ENCODE peak calls at places on chromosomes 7 and 10, in seven cellular contexts. One of them, this sample, is unnamed.

GRCh38 chr7:2436341-2437104 is 33.1 kb downstream of the CHST12 start:
- DNase-seq in mesenchymal stem cell: no peak
- DNase-seq in DMS53: no peak
- DNase-seq in cardiac fibroblast: no peak
- DNase-seq in left cardiac atrium: no peak
- DNase-seq in esophagus squamous epithelium: no peak
- DNase-seq in cardiac muscle cell: no peak
- DNase-seq in this sample: no peak

GRCh38 chr10:97782455-97783228 is 10.8 kb upstream of the SFRP5 start:
- DNase-seq in cardiac fibroblast: no peak
- DNase-seq in DMS53: no peak
- DNase-seq in left cardiac atrium: no peak
- DNase-seq in cardiac muscle cell: no peak
- DNase-seq in mesenchymal stem cell: no peak
- DNase-seq in esophagus squamous epithelium: no peak
- DNase-seq in this sample: no peak

GRCh38 chr7:157329447-157329846 is 7.4 kb upstream of the DNAJB6 start:
- DNase-seq in DMS53: no peak
- DNase-seq in cardiac fibroblast: no peak
- DNase-seq in esophagus squamous epithelium: no peak
- DNase-seq in mesenchymal stem cell: no peak
- DNase-seq in left cardiac atrium: no peak
- DNase-seq in cardiac muscle cell: no peak
- DNase-seq in this sample: no peak

GRCh38 chr10:13930123-13930522 is 343.4 kb downstream of the PRPF18 start:
- DNase-seq in esophagus squamous epithelium: no peak
- DNase-seq in mesenchymal stem cell: no peak
- DNase-seq in left cardiac atrium: no peak
- DNase-seq in cardiac fibroblast: peak; percentile 68
- DNase-seq in cardiac muscle cell: no peak
- DNase-seq in DMS53: no peak
- DNase-seq in this sample: no peak

GRCh38 chr7:92496876-92497275 is 19.1 kb upstream of the ERVW-1 start:
- DNase-seq in cardiac muscle cell: peak; percentile 36
- DNase-seq in cardiac fibroblast: peak; percentile 35
- DNase-seq in left cardiac atrium: no peak
- DNase-seq in DMS53: no peak
- DNase-seq in mesenchymal stem cell: peak; percentile 12
- DNase-seq in esophagus squamous epithelium: no peak
- DNase-seq in this sample: no peak

GRCh38 chr10:22315455-22316285 is 518 bp upstream of the COMMD3 start:
- DNase-seq in cardiac muscle cell: no peak
- DNase-seq in mesenchymal stem cell: no peak
- DNase-seq in cardiac fibroblast: no peak
- DNase-seq in DMS53: peak; percentile 76
- DNase-seq in left cardiac atrium: no peak
- DNase-seq in esophagus squamous epithelium: no peak
- DNase-seq in this sample: peak; percentile 22

GRCh38 chr7:14521183-14521582 is 381.4 kb downstream of the DGKB start:
- DNase-seq in mesenchymal stem cell: no peak
- DNase-seq in left cardiac atrium: no peak
- DNase-seq in cardiac fibroblast: no peak
- DNase-seq in cardiac muscle cell: peak; percentile 6
- DNase-seq in esophagus squamous epithelium: no peak
- DNase-seq in DMS53: no peak
- DNase-seq in this sample: no peak

GRCh38 chr10:131520206-131520605 is 208.7 kb upstream of the TCERG1L start:
- DNase-seq in left cardiac atrium: no peak
- DNase-seq in esophagus squamous epithelium: no peak
- DNase-seq in mesenchymal stem cell: no peak
- DNase-seq in DMS53: no peak
- DNase-seq in cardiac fibroblast: no peak
- DNase-seq in cardiac muscle cell: no peak
- DNase-seq in this sample: no peak

GRCh38 chr7:27115161-27116018 is 12.9 kb upstream of the HOXA2 start:
- DNase-seq in esophagus squamous epithelium: no peak
- DNase-seq in cardiac fibroblast: no peak
- DNase-seq in DMS53: peak; percentile 64
- DNase-seq in left cardiac atrium: no peak
- DNase-seq in cardiac muscle cell: no peak
- DNase-seq in mesenchymal stem cell: peak; percentile 58
- DNase-seq in this sample: no peak

GRCh38 chr7:82534687-82535086 is 91.1 kb upstream of the CACNA2D1 start:
- DNase-seq in DMS53: peak; percentile 79
- DNase-seq in cardiac fibroblast: peak; percentile 61
- DNase-seq in cardiac muscle cell: peak; percentile 54
- DNase-seq in left cardiac atrium: no peak
- DNase-seq in mesenchymal stem cell: peak; percentile 17
- DNase-seq in esophagus squamous epithelium: no peak
- DNase-seq in this sample: no peak

GRCh38 chr7:151186640-151187408 is at the start of gene ASB10:
- DNase-seq in cardiac fibroblast: no peak
- DNase-seq in left cardiac atrium: no peak
- DNase-seq in mesenchymal stem cell: no peak
- DNase-seq in esophagus squamous epithelium: no peak
- DNase-seq in cardiac muscle cell: no peak
- DNase-seq in DMS53: no peak
- DNase-seq in this sample: no peak

GRCh38 chr10:97915346-97915745 is 65.7 kb downstream of the GOLGA7B start:
- DNase-seq in cardiac fibroblast: no peak
- DNase-seq in DMS53: peak; percentile 59
- DNase-seq in left cardiac atrium: no peak
- DNase-seq in esophagus squamous epithelium: no peak
- DNase-seq in cardiac muscle cell: no peak
- DNase-seq in mesenchymal stem cell: no peak
- DNase-seq in this sample: no peak

GRCh38 chr10:60170250-60170649 is 219.4 kb downstream of the ANK3 start:
- DNase-seq in cardiac fibroblast: no peak
- DNase-seq in left cardiac atrium: no peak
- DNase-seq in mesenchymal stem cell: peak; percentile 85
- DNase-seq in esophagus squamous epithelium: no peak
- DNase-seq in cardiac muscle cell: no peak
- DNase-seq in DMS53: peak; percentile 12
- DNase-seq in this sample: no peak

GRCh38 chr10:53601260-53601875 is 828.8 kb upstream of the MBL2 start:
- DNase-seq in cardiac muscle cell: peak; percentile 54
- DNase-seq in mesenchymal stem cell: peak; percentile 45
- DNase-seq in cardiac fibroblast: peak; percentile 49
- DNase-seq in left cardiac atrium: no peak
- DNase-seq in DMS53: peak; percentile 77
- DNase-seq in esophagus squamous epithelium: no peak
- DNase-seq in this sample: peak; percentile 57

GRCh38 chr10:413662-414071 is 275.8 kb downstream of the DIP2C start:
- DNase-seq in cardiac fibroblast: no peak
- DNase-seq in left cardiac atrium: no peak
- DNase-seq in cardiac muscle cell: no peak
- DNase-seq in DMS53: no peak
- DNase-seq in esophagus squamous epithelium: no peak
- DNase-seq in mesenchymal stem cell: no peak
- DNase-seq in this sample: no peak